ENCODE peak calls at places on chromosomes 16 and 17, in nine cellular contexts. F is dorsolateral prefrontal cortex; M is Calu3; S is astrocyte of the spinal cord; U is choroid plexus epithelial cell; J is left ventricle myocardium inferior; B is GM19239; N is activated CD4-positive, alpha-beta T cell treated with anti-CD3 and anti-CD28 coated beads for 24 hours; R is heart left ventricle. P is an unnamed sample.

GRCh38 chr17:29032798-29033197 is 10.1 kb upstream of the PIPOX start:
- DNase-seq in F (no peak), M (no peak), S (no peak), U (no peak), J (no peak), B (no peak), N (no peak), R (no peak), P (no peak)

GRCh38 chr17:74351552-74352210 is 10.0 kb downstream of the BTBD17 start:
- DNase-seq in F (no peak), M (no peak), S (no peak), U (no peak), J (no peak), B (no peak), N (no peak), R (no peak), P (no peak)

GRCh38 chr16:57863434-57864160 is 61.3 kb upstream of the KIFC3 start:
- DNase-seq in F (peak), M (peak), S (peak), U (peak), J (peak), B (no peak), N (no peak), R (peak), P (peak)

GRCh38 chr17:42342242-42343008 is 45.8 kb downstream of the STAT3 start:
- DNase-seq in F (no peak), M (no peak), S (peak), U (peak), J (no peak), B (no peak), N (no peak), R (no peak), P (peak)

GRCh38 chr17:6894206-6894528 is 62.6 kb upstream of the TEKT1 start:
- DNase-seq in F (peak), M (peak), S (no peak), U (peak), J (no peak), B (peak), N (no peak), R (no peak), P (no peak)

GRCh38 chr16:4298761-4299522 is 16.9 kb upstream of the GLIS2 start:
- DNase-seq in F (no peak), M (peak), S (peak), U (peak), J (peak), B (no peak), N (no peak), R (peak), P (peak)

GRCh38 chr17:37821025-37821713 is 76.3 kb upstream of the HNF1B start:
- DNase-seq in F (no peak), M (no peak), S (no peak), U (no peak), J (no peak), B (no peak), N (no peak), R (no peak), P (no peak)

GRCh38 chr16:88743693-88744519 is 37.6 kb downstream of the CTU2 start:
- DNase-seq in F (peak), M (peak), S (peak), U (peak), J (peak), B (peak), N (peak), R (peak), P (no peak)

GRCh38 chr17:39573447-39574298 is 34.0 kb downstream of the NEUROD2 start:
- DNase-seq in F (peak), M (peak), S (peak), U (peak), J (peak), B (peak), N (no peak), R (peak), P (no peak)

GRCh38 chr16:56551796-56552738 is 12.8 kb upstream of the MT4 start:
- DNase-seq in F (peak), M (no peak), S (no peak), U (no peak), J (no peak), B (no peak), N (no peak), R (peak), P (no peak)

GRCh38 chr16:85170066-85171003 is 58.1 kb upstream of the CIBAR2 start:
- DNase-seq in F (no peak), M (no peak), S (no peak), U (no peak), J (no peak), B (no peak), N (no peak), R (no peak), P (no peak)

GRCh38 chr17:32323046-32323445 is 18.9 kb downstream of the C17orf75 start:
- DNase-seq in F (no peak), M (no peak), S (no peak), U (no peak), J (no peak), B (no peak), N (no peak), R (no peak), P (no peak)

GRCh38 chr16:11613381-11614303 is 26.9 kb upstream of the LITAF start:
- DNase-seq in F (no peak), M (peak), S (no peak), U (peak), J (peak), B (no peak), N (no peak), R (peak), P (no peak)

GRCh38 chr16:53712065-53712464 is 8.1 kb downstream of the FTO start:
- DNase-seq in F (no peak), M (no peak), S (no peak), U (no peak), J (no peak), B (no peak), N (no peak), R (no peak), P (no peak)

GRCh38 chr17:8941520-8941919 is 24.0 kb downstream of the PIK3R5 start:
- DNase-seq in F (no peak), M (no peak), S (no peak), U (no peak), J (no peak), B (no peak), N (no peak), R (no peak), P (no peak)

GRCh38 chr16:23124315-23124714 is 24.9 kb downstream of the USP31 start:
- DNase-seq in F (no peak), M (no peak), S (peak), U (peak), J (no peak), B (no peak), N (no peak), R (peak), P (peak)

GRCh38 chr16:19908921-19909320 is 24.3 kb upstream of the GPRC5B start:
- DNase-seq in F (no peak), M (no peak), S (no peak), U (no peak), J (no peak), B (no peak), N (no peak), R (no peak), P (no peak)

GRCh38 chr16:19607610-19608280 is 52.2 kb downstream of the VPS35L start:
- DNase-seq in F (no peak), M (no peak), S (peak), U (peak), J (no peak), B (no peak), N (no peak), R (no peak), P (peak)

GRCh38 chr17:40293363-40293762 is 5.7 kb downstream of the CDC6 start:
- DNase-seq in F (no peak), M (no peak), S (no peak), U (no peak), J (no peak), B (no peak), N (no peak), R (peak), P (no peak)

GRCh38 chr17:39623356-39623950 is 3.3 kb upstream of the PPP1R1B start:
- DNase-seq in F (peak), M (no peak), S (peak), U (peak), J (peak), B (peak), N (peak), R (peak), P (no peak)

GRCh38 chr16:29909398-29909797 is 9.1 kb downstream of the ASPHD1 start:
- DNase-seq in F (no peak), M (no peak), S (no peak), U (peak), J (no peak), B (no peak), N (no peak), R (no peak), P (no peak)

GRCh38 chr17:27540300-27541105 is 84.3 kb downstream of the KSR1 start:
- DNase-seq in F (peak), M (no peak), S (peak), U (peak), J (peak), B (no peak), N (no peak), R (peak), P (peak)

GRCh38 chr17:75350706-75351105 is 54.8 kb downstream of the GRB2 start:
- DNase-seq in F (no peak), M (no peak), S (no peak), U (no peak), J (no peak), B (no peak), N (no peak), R (no peak), P (no peak)

P was measured in non-pigmented ciliary epithelial cell.